ENCODE peak calls at places on chromosomes 7 and 10, in eight cellular contexts. G is breast epithelium; A is upper lobe of right lung; I is left lung; B is CD8-positive, alpha-beta T cell; J is PC-9; O is Peyer's patch; L is CD8-positive, alpha-beta memory T cell. Y is an unnamed sample.

GRCh38 chr10:21978191-21978862 is 25.2 kb downstream of the DNAJC1 start:
- DNase-seq in L (no peak), O (no peak), G (no peak), A (no peak), J (no peak), B (no peak), I (no peak), Y (no peak)

GRCh38 chr7:4201566-4201965 is 480.5 kb upstream of the FOXK1 start:
- DNase-seq in G (no peak), A (no peak), B (no peak), J (no peak), I (no peak), O (no peak), L (no peak), Y (no peak)

GRCh38 chr10:113895018-113895417 is 40.6 kb downstream of the NHLRC2 start:
- DNase-seq in A (no peak), G (no peak), O (no peak), I (no peak), J (no peak), L (no peak), B (no peak), Y (no peak)

GRCh38 chr10:132690401-132690800 is 95.5 kb downstream of the NKX6-2 start:
- DNase-seq in B (no peak), J (no peak), A (peak), I (no peak), O (peak), L (no peak), G (peak), Y (no peak)

GRCh38 chr10:28664369-28664740 is 13.0 kb upstream of the BAMBI start:
- DNase-seq in O (no peak), L (no peak), G (no peak), I (no peak), J (no peak), A (no peak), B (no peak), Y (no peak)

GRCh38 chr10:22997102-22997501 is 69.2 kb downstream of the ARMC3 start:
- DNase-seq in G (no peak), O (no peak), J (peak), I (no peak), L (no peak), B (no peak), A (no peak), Y (no peak)

GRCh38 chr10:92590623-92591549 is 2.0 kb upstream of the KIF11 start:
- DNase-seq in G (no peak), A (peak), B (peak), J (no peak), L (no peak), I (no peak), O (peak), Y (peak)

GRCh38 chr10:78236416-78237015 is 202.9 kb downstream of the RPS24 start:
- DNase-seq in G (no peak), B (no peak), J (no peak), A (no peak), L (no peak), O (no peak), I (no peak), Y (no peak)

GRCh38 chr10:62183442-62183841 is 85.2 kb downstream of the RTKN2 start:
- DNase-seq in I (no peak), B (peak), L (peak), G (no peak), O (no peak), A (no peak), J (no peak), Y (no peak)

GRCh38 chr7:18488047-18488446 is 7.5 kb upstream of the HDAC9 start:
- DNase-seq in O (no peak), J (no peak), G (no peak), L (no peak), I (no peak), A (no peak), B (no peak), Y (no peak)

GRCh38 chr10:31961264-31961663 is 32.6 kb upstream of the ARHGAP12 start:
- DNase-seq in B (no peak), G (peak), I (no peak), J (no peak), O (no peak), A (no peak), L (no peak), Y (no peak)

GRCh38 chr7:111429781-111430180 is 132.5 kb downstream of the IMMP2L start:
- DNase-seq in O (no peak), B (no peak), A (no peak), I (no peak), J (no peak), G (no peak), L (no peak), Y (no peak)

GRCh38 chr7:48760528-48761265 is 163.7 kb upstream of the CDC14C start:
- DNase-seq in G (no peak), B (no peak), O (no peak), J (no peak), L (no peak), A (no peak), I (no peak), Y (no peak)

GRCh38 chr7:89334785-89335184 is 539.2 kb upstream of the TEX47 start:
- DNase-seq in B (no peak), O (no peak), I (no peak), J (no peak), G (no peak), A (no peak), L (no peak), Y (no peak)

GRCh38 chr10:43938810-43939209 is 290.1 kb upstream of the ZNF32 start:
- DNase-seq in L (no peak), I (no peak), A (peak), G (no peak), J (no peak), O (no peak), B (no peak), Y (no peak)

GRCh38 chr7:92848854-92849745 is 12.7 kb upstream of the CDK6 start:
- DNase-seq in J (no peak), L (no peak), G (no peak), I (no peak), B (no peak), A (no peak), O (no peak), Y (no peak)

GRCh38 chr7:149471289-149471953 is 10.6 kb upstream of the ZNF777 start:
- DNase-seq in J (no peak), I (no peak), B (no peak), A (no peak), G (no peak), L (no peak), O (no peak), Y (no peak)

GRCh38 chr7:36871863-36872262 is 147.6 kb upstream of the AOAH start:
- DNase-seq in A (no peak), J (no peak), O (no peak), G (no peak), L (no peak), B (no peak), I (no peak), Y (no peak)

GRCh38 chr10:46514431-46514861 is 42.0 kb downstream of the GPRIN2 start:
- DNase-seq in G (peak), L (no peak), B (peak), I (peak), O (peak), J (no peak), A (peak), Y (no peak)

GRCh38 chr7:94049615-94050014 is 45.5 kb upstream of the BET1 start:
- DNase-seq in G (no peak), B (no peak), A (no peak), I (no peak), J (no peak), L (no peak), O (no peak), Y (no peak)

GRCh38 chr10:29243750-29244149 is 45.1 kb upstream of the LYZL1 start:
- DNase-seq in J (no peak), I (no peak), L (no peak), B (no peak), G (no peak), O (no peak), A (no peak), Y (no peak)

GRCh38 chr7:25790261-25790660 is 361.7 kb upstream of the NFE2L3 start:
- DNase-seq in J (no peak), I (no peak), G (no peak), A (no peak), O (no peak), L (no peak), B (no peak), Y (no peak)

GRCh38 chr10:86209726-86210125 is 156.9 kb downstream of the GRID1 start:
- DNase-seq in B (no peak), O (no peak), I (no peak), A (peak), J (no peak), G (no peak), L (no peak), Y (no peak)

GRCh38 chr10:106557951-106558733 is 606.4 kb downstream of the SORCS1 start:
- DNase-seq in I (no peak), A (no peak), J (no peak), L (no peak), G (no peak), B (no peak), O (no peak), Y (no peak)

GRCh38 chr7:127844707-127845331 is 186.4 kb downstream of the LRRC4 start:
- DNase-seq in G (no peak), I (no peak), A (no peak), O (no peak), J (no peak), L (no peak), B (no peak), Y (peak)

GRCh38 chr7:33196194-33196593 is 66.8 kb downstream of the BBS9 start:
- DNase-seq in L (no peak), G (no peak), A (no peak), J (no peak), B (no peak), I (no peak), O (no peak), Y (no peak)

GRCh38 chr10:17504547-17505245 is 50.3 kb upstream of the ST8SIA6 start:
- DNase-seq in A (no peak), I (no peak), O (no peak), L (no peak), B (no peak), J (peak), G (no peak), Y (no peak)

GRCh38 chr10:6142644-6143043 is 53.8 kb downstream of the RBM17 start:
- DNase-seq in L (no peak), G (no peak), A (no peak), J (no peak), I (no peak), O (no peak), B (no peak), Y (no peak)

DNA sequence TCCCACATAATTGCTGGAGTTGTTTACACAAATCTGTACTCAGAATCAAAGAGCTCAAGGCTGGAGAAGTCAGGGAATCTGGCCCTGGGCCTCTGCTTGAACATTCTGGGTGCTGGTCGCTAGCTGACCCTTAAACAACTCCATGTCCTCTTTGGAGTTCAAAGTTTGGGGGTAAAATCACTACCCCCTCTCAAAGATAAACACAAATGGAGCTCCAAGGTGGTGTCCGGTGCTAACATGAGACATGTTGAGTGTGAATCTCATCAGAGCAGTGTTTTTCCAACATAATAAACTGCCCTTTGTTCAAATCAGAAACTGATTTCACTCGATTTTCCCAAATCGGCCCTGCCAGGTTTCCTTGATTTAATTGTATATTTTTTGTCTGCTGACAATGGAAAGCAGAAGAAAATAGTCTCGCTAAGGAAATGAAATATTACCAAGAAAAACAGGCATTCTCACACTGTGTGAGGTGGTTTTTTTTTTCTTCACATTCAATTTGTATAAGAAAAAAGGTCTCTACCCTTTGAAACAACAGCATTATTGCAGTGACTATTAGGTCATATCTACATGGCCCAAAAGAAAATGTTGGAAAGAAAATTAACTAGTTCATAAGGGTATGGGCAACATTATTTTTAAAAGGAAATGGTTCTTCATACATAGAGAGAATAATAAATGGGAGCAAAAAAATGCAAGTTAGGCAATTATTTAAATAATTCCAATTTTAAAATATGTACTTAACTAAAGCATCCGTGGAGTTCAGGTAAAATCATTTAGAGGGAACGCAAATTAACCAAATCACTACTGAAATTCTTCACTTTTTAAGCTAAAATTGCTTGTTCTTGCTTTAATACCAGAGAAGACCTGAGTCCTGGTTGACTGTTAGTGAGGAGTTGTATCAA is 56.1 kb upstream of the CAPZA2 start:
- DNase-seq in G (no peak), I (no peak), O (no peak), L (no peak), J (no peak), B (no peak), A (no peak), Y (no peak)
- H3K27ac ChIP-seq in G (no peak), I (no peak), O (no peak), L (no peak), J (no peak), B (no peak), A (no peak), Y (no peak)

GRCh38 chr7:157540020-157540419 is 203.2 kb downstream of the DNAJB6 start:
- DNase-seq in L (no peak), A (peak), I (peak), J (no peak), O (peak), B (no peak), G (no peak), Y (no peak)
- H3K4me3 ChIP-seq in L (no peak), A (no peak), I (no peak), J (no peak), O (no peak), B (no peak), G (no peak), Y (no peak)

DNA sequence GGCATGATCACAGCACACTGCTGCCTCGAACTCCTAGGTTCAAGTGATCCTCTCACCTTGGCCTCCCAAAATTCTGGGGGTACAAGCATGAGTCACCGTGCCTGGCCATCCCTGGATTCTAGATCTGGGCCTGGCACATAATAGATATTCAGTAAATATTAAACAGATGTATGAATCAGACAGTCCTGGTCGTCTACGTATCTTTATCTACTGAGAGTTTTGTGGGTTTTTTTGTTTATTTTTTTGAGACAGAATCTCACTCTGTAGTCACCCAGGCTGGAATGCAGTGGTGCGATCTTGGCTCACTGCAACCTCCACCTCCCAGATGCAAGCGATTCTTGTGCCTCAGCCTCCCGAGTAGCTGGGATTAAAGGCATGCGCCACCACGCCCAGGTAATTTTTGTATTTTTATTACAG is 24.3 kb upstream of the ITGB1 start:
- DNase-seq in A (no peak), J (no peak), B (no peak), O (no peak), L (no peak), G (no peak), I (no peak), Y (no peak)
- H3K27ac ChIP-seq in A (peak), J (peak), B (no peak), O (peak), L (peak), G (peak), I (peak), Y (peak)

DNA sequence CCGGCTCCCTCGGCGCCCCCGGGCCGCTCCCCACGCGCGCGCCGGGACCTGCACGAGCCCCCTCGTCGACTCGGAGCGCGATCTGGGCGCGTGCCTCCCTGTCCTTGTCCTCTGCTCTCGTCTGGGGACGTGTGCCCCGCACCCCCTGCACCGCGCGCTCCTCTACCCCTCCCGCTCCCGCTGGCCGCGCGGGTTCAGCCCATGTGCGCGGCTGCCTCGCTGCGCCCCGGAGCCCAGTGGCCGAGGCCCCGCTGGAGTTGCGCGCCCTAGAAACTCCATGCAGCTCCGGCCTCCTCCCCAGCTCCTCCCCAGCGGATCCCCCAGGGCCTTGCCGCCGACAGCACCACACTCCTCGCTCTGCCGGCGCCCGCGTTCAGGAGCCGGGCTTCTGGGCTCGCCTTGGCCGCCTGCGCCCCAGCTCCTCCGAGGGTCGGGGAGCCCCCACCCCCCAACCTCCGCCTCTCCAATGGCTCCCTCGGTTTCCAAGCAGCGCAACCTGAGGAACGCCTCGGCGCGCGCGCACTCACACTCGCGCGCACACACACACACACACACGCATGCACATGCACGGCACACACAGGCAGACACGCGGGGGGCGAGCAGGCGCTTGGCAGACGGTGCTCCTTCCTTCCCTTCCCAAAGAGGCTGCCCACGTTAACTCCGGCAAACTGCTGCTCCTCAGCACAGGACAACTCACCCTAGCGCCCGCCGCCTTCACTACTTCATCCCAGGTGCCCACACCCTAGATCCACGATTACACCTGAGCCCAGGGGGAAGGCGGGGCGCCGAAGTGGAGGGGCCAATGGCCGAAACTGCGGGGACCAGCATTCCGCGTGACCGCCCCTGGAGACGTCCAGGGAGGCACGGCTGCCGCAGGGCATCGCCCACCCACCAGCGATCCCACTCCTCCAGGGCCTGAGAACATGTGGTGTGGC is 75.0 kb downstream of the CALN1 start:
- DNase-seq in A (no peak), G (no peak), O (no peak), L (no peak), I (no peak), J (no peak), B (no peak), Y (no peak)
- H3K4me3 ChIP-seq in A (no peak), G (peak), O (no peak), L (no peak), I (no peak), J (no peak), B (no peak), Y (no peak)

GRCh38 chr7:83610649-83611304 is 38.2 kb downstream of the SEMA3E start:
- DNase-seq in L (no peak), I (no peak), J (no peak), A (no peak), O (no peak), G (no peak), B (no peak), Y (no peak)
- H3K27ac ChIP-seq in L (no peak), I (no peak), J (no peak), A (no peak), O (no peak), G (no peak), B (no peak), Y (no peak)

DNA sequence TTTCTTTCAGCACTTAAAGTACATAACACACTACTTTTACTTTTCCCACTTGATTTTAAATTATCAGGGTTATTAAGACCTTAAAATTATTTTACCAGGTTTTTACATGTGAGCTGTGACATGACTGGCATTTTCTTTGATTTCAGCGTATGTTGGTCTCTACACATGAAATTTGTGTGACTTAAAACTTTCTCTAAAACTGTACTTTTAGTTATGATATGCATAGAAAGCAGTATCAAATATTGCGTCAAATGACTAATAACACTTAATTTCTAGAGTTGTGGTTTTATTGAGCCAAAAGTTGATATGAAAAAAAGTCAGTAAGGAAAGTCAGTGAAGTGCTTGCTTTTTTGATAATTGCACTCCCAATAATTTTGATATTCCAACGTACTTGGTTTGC is 3.1 kb downstream of the PTEN start:
- DNase-seq in G (no peak), J (no peak), A (no peak), I (no peak), L (no peak), B (no peak), O (no peak), Y (no peak)
- H3K4me3 ChIP-seq in G (peak), J (peak), A (peak), I (peak), L (peak), B (peak), O (peak), Y (peak)

GRCh38 chr7:73717991-73718405 is 1.5 kb downstream of the STX1A start:
- DNase-seq in O (no peak), A (no peak), I (no peak), B (peak), J (peak), L (peak), G (no peak), Y (no peak)
- H3K27ac ChIP-seq in O (no peak), A (no peak), I (no peak), B (no peak), J (peak), L (peak), G (no peak), Y (no peak)

Y was measured in uterus.